ENCODE peak calls at places on chromosomes 3 and 15, in five cellular contexts. G, N, M, E and L are unnamed samples.

GRCh38 chr3:133408961-133409360 is 9.1 kb downstream of the BFSP2 start:
- DNase-seq in E (no peak), N (no peak), M (no peak), G (peak), L (no peak)

GRCh38 chr3:158842946-158843345 is 41.1 kb downstream of the MFSD1 start:
- DNase-seq in M (no peak), G (no peak), N (no peak), E (no peak), L (no peak)

GRCh38 chr15:58538225-58538731 is 106.5 kb downstream of the LIPC start:
- DNase-seq in E (no peak), G (no peak), N (no peak), M (no peak), L (no peak)

GRCh38 chr15:100980410-100981046 is 61.4 kb downstream of the LRRK1 start:
- DNase-seq in N (no peak), G (no peak), E (no peak), M (no peak), L (no peak)

GRCh38 chr3:184540777-184541681 is 20.6 kb upstream of the EPHB3 start:
- DNase-seq in G (peak), N (peak), M (peak), E (peak), L (peak)

GRCh38 chr15:89812126-89812846 is 2.4 kb downstream of the ANPEP start:
- DNase-seq in M (peak), G (peak), E (no peak), N (no peak), L (no peak)

GRCh38 chr3:27960133-27960532 is 238.0 kb upstream of the EOMES start:
- DNase-seq in M (no peak), E (peak), G (peak), N (peak), L (no peak)

GRCh38 chr3:53159415-53160135 is 1.4 kb upstream of the PRKCD start:
- DNase-seq in G (peak), E (no peak), N (no peak), M (no peak), L (peak)

GRCh38 chr15:46080018-46080417 is 445.2 kb downstream of the SQOR start:
- DNase-seq in E (no peak), N (no peak), G (no peak), M (no peak), L (no peak)

GRCh38 chr3:123349566-123350450 is 99.1 kb downstream of the ADCY5 start:
- DNase-seq in G (no peak), M (no peak), E (no peak), N (no peak), L (no peak)

DNA sequence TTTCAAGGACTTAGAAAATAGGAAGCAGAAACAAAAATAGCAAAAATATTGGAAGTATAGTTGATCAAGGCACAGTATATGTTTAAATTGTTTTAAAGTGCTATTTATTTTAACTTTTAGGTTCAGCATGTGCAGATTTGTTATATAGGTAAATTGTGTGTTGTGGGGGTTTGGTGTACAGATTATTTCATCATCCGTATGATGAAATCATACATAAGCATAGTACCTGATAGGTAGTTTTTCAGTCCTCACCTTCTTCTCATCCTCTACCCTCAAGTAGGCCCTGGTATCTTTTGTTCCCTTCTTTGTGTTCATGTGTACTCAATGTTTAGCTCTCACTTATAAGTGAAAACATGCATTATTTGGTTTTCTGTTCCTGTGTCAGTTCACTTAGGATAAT is 50.9 kb downstream of the KLHL6 start:
- DNase-seq in N (no peak), G (no peak), M (no peak), E (no peak), L (no peak)
- H3K4me3 ChIP-seq in N (no peak), G (no peak), M (no peak), E (no peak), L (no peak)

GRCh38 chr3:129027544-129027880 is 26.4 kb downstream of the EFCC1 start:
- DNase-seq in G (no peak), N (no peak), M (no peak), E (no peak), L (no peak)
- H3K4me3 ChIP-seq in G (peak), N (peak), M (peak), E (peak), L (peak)

GRCh38 chr15:28106294-28107110 is 7.4 kb upstream of the OCA2 start:
- DNase-seq in M (no peak), N (no peak), G (no peak), E (no peak), L (peak)

GRCh38 chr15:28105793-28106192 is 6.7 kb upstream of the OCA2 start:
- DNase-seq in M (no peak), E (no peak), N (no peak), G (no peak), L (no peak)

GRCh38 chr15:28109626-28110415 is 10.7 kb upstream of the OCA2 start:
- DNase-seq in M (peak), E (no peak), G (no peak), N (no peak), L (no peak)

GRCh38 chr15:28107111-28107893 is 8.2 kb upstream of the OCA2 start:
- DNase-seq in G (peak), M (no peak), E (no peak), N (no peak), L (no peak)

DNA sequence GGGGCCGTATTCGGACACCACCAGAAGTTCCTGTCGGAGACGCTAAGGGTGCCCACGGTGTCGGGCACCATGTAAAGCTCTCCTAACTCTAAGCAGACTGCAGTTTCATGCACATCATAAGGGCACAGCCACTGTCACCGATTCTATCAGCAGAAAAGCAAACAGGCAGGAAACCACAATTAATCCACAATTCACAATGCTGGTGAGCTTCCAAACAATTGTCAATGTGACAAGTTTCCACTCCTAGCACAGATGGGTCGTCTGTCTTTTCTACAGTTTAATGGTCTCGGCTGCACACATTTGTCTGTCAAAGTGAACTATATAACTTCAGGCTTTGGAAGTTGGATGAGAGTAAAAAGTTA is 8.8 kb upstream of the OCA2 start:
- DNase-seq in G (no peak), N (no peak), E (no peak), M (no peak), L (no peak)
- H3K4me3 ChIP-seq in G (no peak), N (no peak), E (no peak), M (no peak), L (no peak)

GRCh38 chr3:120909602-120909878 is 1.5 kb downstream of the STXBP5L start:
- DNase-seq in N (no peak), G (no peak), M (no peak), E (no peak), L (no peak)
- H3K4me3 ChIP-seq in N (no peak), G (peak), M (no peak), E (no peak), L (no peak)

GRCh38 chr3:195095035-195095703 is 175.8 kb downstream of the XXYLT1 start:
- DNase-seq in G (no peak), E (no peak), N (no peak), M (peak), L (no peak)
- H3K4me3 ChIP-seq in G (no peak), E (no peak), N (no peak), M (no peak), L (no peak)

GRCh38 chr15:41504751-41505492 is 8.7 kb downstream of the LTK start:
- DNase-seq in G (no peak), M (no peak), E (no peak), N (no peak), L (no peak)

GRCh38 chr15:41503669-41504010 is 10.0 kb downstream of the ITPKA start:
- DNase-seq in N (no peak), G (no peak), M (no peak), E (no peak), L (no peak)

GRCh38 chr15:41501191-41501917 is 7.7 kb downstream of the ITPKA start:
- DNase-seq in E (no peak), G (no peak), M (no peak), N (no peak), L (no peak)

GRCh38 chr15:41501961-41502786 is 8.5 kb downstream of the ITPKA start:
- DNase-seq in M (no peak), N (no peak), G (no peak), E (no peak), L (no peak)

DNA sequence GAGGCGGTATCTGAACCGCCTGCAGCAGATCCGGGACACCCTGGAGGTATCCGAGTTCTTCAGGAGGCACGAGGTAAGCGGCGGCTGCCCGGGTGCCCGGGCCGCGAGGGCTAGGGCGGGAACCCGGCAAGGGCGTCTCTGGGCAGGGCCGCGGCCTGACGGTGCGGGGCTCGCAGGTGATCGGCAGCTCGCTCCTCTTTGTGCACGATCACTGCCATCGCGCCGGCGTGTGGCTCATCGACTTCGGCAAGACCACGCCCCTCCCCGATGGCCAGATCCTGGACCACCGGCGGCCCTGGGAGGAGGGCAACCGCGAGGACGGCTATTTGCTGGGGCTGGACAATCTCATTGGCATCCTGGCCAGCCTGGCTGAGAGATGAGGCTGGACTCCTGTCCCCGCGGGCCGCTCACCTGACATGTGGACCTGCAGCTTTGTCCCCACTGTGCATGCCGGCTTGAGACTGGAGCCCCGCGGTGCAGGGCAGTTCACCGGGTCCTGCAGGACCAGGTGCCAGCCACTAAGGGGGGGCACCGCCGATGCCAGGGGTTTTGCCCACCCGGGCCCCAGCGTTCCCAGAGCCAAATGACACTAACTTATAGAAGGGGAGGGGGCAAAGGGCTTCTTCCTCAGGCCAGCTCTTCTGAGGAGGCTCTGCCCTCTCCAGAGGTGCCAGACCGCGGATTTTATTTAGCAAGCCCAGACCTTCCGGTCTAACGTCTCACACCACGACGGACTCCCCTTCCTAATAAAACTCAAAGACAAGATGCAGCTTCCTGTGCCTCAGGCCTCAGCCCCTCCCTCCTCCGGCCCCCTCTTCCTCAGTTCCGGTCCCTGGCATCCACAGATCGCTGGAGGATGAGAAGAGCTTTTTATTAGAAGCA is 9.4 kb downstream of the ITPKA start:
- DNase-seq in G (no peak), E (no peak), N (no peak), M (no peak), L (no peak)
- H3K4me3 ChIP-seq in G (no peak), E (no peak), N (no peak), M (no peak), L (no peak)